ENCODE peak calls at places on chromosome 10, in seven cellular contexts. One of them, this sample, is unnamed.

GRCh38 chr10:118817328-118818068 is 62.7 kb upstream of the CACUL1 start:
- DNase-seq in IMR-90: no peak
- DNase-seq in right lobe of liver: no peak
- DNase-seq in uterus: no peak
- DNase-seq in prostate gland: no peak
- DNase-seq in ovary: no peak
- DNase-seq in gastrocnemius medialis: no peak
- DNase-seq in this sample: no peak

GRCh38 chr10:132626019-132626760 is 88.6 kb downstream of the INPP5A start:
- DNase-seq in IMR-90: no peak
- DNase-seq in right lobe of liver: peak; percentile 38
- DNase-seq in uterus: peak; percentile 20
- DNase-seq in prostate gland: no peak
- DNase-seq in ovary: peak; percentile 28
- DNase-seq in gastrocnemius medialis: no peak
- DNase-seq in this sample: no peak

GRCh38 chr10:112811741-112812551 is 138.1 kb upstream of the TCF7L2 start:
- DNase-seq in IMR-90: peak; percentile 94
- DNase-seq in right lobe of liver: no peak
- DNase-seq in uterus: no peak
- DNase-seq in prostate gland: peak; percentile 87
- DNase-seq in ovary: no peak
- DNase-seq in gastrocnemius medialis: no peak
- DNase-seq in this sample: no peak

GRCh38 chr10:77909755-77910375 is 16.7 kb downstream of the DLG5 start:
- DNase-seq in IMR-90: peak; percentile 84
- DNase-seq in right lobe of liver: peak; percentile 72
- DNase-seq in uterus: no peak
- DNase-seq in prostate gland: no peak
- DNase-seq in ovary: no peak
- DNase-seq in gastrocnemius medialis: no peak
- DNase-seq in this sample: peak; percentile 71

GRCh38 chr10:3179174-3179573 is 6.6 kb upstream of the PITRM1 start:
- DNase-seq in IMR-90: peak; percentile 6
- DNase-seq in right lobe of liver: no peak
- DNase-seq in uterus: no peak
- DNase-seq in prostate gland: no peak
- DNase-seq in ovary: no peak
- DNase-seq in gastrocnemius medialis: no peak
- DNase-seq in this sample: no peak

GRCh38 chr10:78047314-78047891 is 13.7 kb downstream of the RPS24 start:
- DNase-seq in IMR-90: peak; percentile 87
- DNase-seq in right lobe of liver: peak; percentile 81
- DNase-seq in uterus: peak; percentile 92
- DNase-seq in prostate gland: peak; percentile 85
- DNase-seq in ovary: peak; percentile 92
- DNase-seq in gastrocnemius medialis: peak; percentile 57
- DNase-seq in this sample: peak; percentile 84

GRCh38 chr10:86368987-86369386 is 2.4 kb upstream of the GRID1 start:
- DNase-seq in IMR-90: no peak
- DNase-seq in right lobe of liver: peak; percentile 27
- DNase-seq in uterus: no peak
- DNase-seq in prostate gland: no peak
- DNase-seq in ovary: no peak
- DNase-seq in gastrocnemius medialis: no peak
- DNase-seq in this sample: no peak

GRCh38 chr10:48655426-48656240 is 29.0 kb upstream of the WDFY4 start:
- DNase-seq in IMR-90: peak; percentile 42
- DNase-seq in right lobe of liver: peak; percentile 93
- DNase-seq in uterus: peak; percentile 33
- DNase-seq in prostate gland: peak; percentile 49
- DNase-seq in ovary: peak; percentile 71
- DNase-seq in gastrocnemius medialis: no peak
- DNase-seq in this sample: peak; percentile 88

GRCh38 chr10:14936584-14936983 is 17.3 kb downstream of the DCLRE1C start:
- DNase-seq in IMR-90: no peak
- DNase-seq in right lobe of liver: no peak
- DNase-seq in uterus: no peak
- DNase-seq in prostate gland: no peak
- DNase-seq in ovary: no peak
- DNase-seq in gastrocnemius medialis: no peak
- DNase-seq in this sample: no peak

GRCh38 chr10:489335-489734 is 200.1 kb downstream of the DIP2C start:
- DNase-seq in IMR-90: no peak
- DNase-seq in right lobe of liver: no peak
- DNase-seq in uterus: peak; percentile 6
- DNase-seq in prostate gland: no peak
- DNase-seq in ovary: no peak
- DNase-seq in gastrocnemius medialis: peak; percentile 72
- DNase-seq in this sample: no peak

GRCh38 chr10:42638821-42639270 is 476 bp upstream of the ZNF33B start:
- DNase-seq in IMR-90: no peak
- DNase-seq in right lobe of liver: no peak
- DNase-seq in uterus: no peak
- DNase-seq in prostate gland: no peak
- DNase-seq in ovary: no peak
- DNase-seq in gastrocnemius medialis: no peak
- DNase-seq in this sample: no peak

GRCh38 chr10:77084431-77085144 is 553.0 kb downstream of the KCNMA1 start:
- DNase-seq in IMR-90: no peak
- DNase-seq in right lobe of liver: no peak
- DNase-seq in uterus: peak; percentile 71
- DNase-seq in prostate gland: no peak
- DNase-seq in ovary: peak; percentile 46
- DNase-seq in gastrocnemius medialis: no peak
- DNase-seq in this sample: no peak

GRCh38 chr10:113129117-113129516 is 179.1 kb downstream of the TCF7L2 start:
- DNase-seq in IMR-90: no peak
- DNase-seq in right lobe of liver: no peak
- DNase-seq in uterus: no peak
- DNase-seq in prostate gland: no peak
- DNase-seq in ovary: no peak
- DNase-seq in gastrocnemius medialis: no peak
- DNase-seq in this sample: no peak

DNA sequence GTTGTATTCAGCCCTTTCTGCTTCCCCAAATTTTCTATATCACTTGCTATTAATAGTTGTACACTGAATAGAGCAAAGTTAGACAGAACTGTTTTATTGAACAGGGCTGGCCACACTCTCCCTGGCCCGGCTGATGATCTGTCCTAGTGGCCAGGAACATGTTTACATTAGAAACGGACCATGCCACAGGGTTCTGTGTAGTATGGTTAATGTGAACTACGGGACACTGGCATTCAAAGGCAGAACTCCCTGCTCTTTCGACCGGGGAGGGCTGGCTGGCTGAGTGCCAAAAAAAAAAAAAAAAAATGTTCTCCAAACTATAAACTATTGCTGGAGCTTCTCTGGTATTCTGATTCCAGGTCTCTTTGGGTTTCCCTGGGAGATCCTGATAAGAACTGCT is 1262.6 kb upstream of the SORCS1 start:
- DNase-seq in IMR-90: no peak
- DNase-seq in right lobe of liver: no peak
- DNase-seq in uterus: no peak
- DNase-seq in prostate gland: no peak
- DNase-seq in ovary: no peak
- DNase-seq in gastrocnemius medialis: no peak
- DNase-seq in this sample: no peak
- TF ChIP-seq POLR2A in IMR-90: no peak
- TF ChIP-seq POLR2A in right lobe of liver: no peak
- TF ChIP-seq POLR2A in uterus: no peak
- TF ChIP-seq POLR2A in prostate gland: no peak
- TF ChIP-seq POLR2A in ovary: no peak
- TF ChIP-seq POLR2A in gastrocnemius medialis: no peak
- TF ChIP-seq POLR2A in this sample: no peak

DNA sequence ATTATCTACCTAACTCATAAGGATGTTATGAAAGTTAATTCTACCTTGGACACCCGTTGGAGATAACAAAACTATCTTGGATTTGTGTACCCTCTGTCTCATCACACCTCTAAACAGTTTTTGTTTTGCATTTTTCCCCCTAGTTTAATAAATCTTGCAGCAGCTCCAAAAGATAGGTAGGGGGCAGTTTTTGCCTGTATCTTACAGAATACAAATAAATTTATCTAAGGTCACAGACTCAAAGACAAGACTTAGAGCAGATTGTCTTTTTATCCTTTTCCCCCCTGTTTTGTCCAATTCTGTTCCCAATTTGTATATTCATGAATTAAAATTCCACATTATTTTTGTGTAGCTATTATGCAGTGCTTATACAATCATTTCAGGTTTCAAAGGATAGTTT is 5.0 kb upstream of the SORCS1 start:
- DNase-seq in IMR-90: no peak
- DNase-seq in right lobe of liver: no peak
- DNase-seq in uterus: no peak
- DNase-seq in prostate gland: no peak
- DNase-seq in ovary: no peak
- DNase-seq in gastrocnemius medialis: no peak
- DNase-seq in this sample: no peak
- TF ChIP-seq CTCF in IMR-90: no peak
- TF ChIP-seq CTCF in right lobe of liver: no peak
- TF ChIP-seq CTCF in uterus: no peak
- TF ChIP-seq CTCF in prostate gland: no peak
- TF ChIP-seq CTCF in ovary: no peak
- TF ChIP-seq CTCF in gastrocnemius medialis: no peak
- TF ChIP-seq CTCF in this sample: no peak

GRCh38 chr10:10527861-10528562 is 489.7 kb upstream of the CELF2 start:
- DNase-seq in IMR-90: no peak
- DNase-seq in right lobe of liver: no peak
- DNase-seq in uterus: no peak
- DNase-seq in prostate gland: no peak
- DNase-seq in ovary: no peak
- DNase-seq in gastrocnemius medialis: no peak
- DNase-seq in this sample: no peak

GRCh38 chr10:10528563-10528910 is 489.1 kb upstream of the CELF2 start:
- DNase-seq in IMR-90: peak; percentile 70
- DNase-seq in right lobe of liver: no peak
- DNase-seq in uterus: no peak
- DNase-seq in prostate gland: no peak
- DNase-seq in ovary: no peak
- DNase-seq in gastrocnemius medialis: no peak
- DNase-seq in this sample: no peak

GRCh38 chr10:10530313-10530712 is 487.4 kb upstream of the CELF2 start:
- DNase-seq in IMR-90: peak; percentile 21
- DNase-seq in right lobe of liver: no peak
- DNase-seq in uterus: no peak
- DNase-seq in prostate gland: no peak
- DNase-seq in ovary: no peak
- DNase-seq in gastrocnemius medialis: no peak
- DNase-seq in this sample: no peak

GRCh38 chr10:10532274-10532673 is 485.4 kb upstream of the CELF2 start:
- DNase-seq in IMR-90: no peak
- DNase-seq in right lobe of liver: no peak
- DNase-seq in uterus: no peak
- DNase-seq in prostate gland: no peak
- DNase-seq in ovary: no peak
- DNase-seq in gastrocnemius medialis: no peak
- DNase-seq in this sample: no peak

DNA sequence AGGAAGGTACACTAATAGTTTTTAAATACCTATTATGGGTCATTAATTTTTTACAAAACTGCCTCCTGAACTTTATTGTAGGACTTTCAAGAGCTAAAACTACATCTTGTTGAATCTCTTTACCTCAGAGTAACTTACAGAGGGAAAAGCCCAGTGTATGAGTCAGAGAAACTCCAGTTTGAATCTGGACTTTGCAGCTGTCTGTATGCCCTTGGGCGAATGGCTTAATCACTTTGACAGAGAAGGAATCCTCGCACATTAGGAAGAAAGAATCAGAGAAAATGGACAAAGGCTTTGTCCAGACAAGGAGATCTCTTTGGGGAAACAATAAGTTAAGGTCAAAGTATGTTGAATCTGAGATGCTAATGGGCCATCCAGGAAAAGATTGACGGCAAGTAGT is 484.3 kb upstream of the CELF2 start:
- DNase-seq in IMR-90: peak; percentile 49
- DNase-seq in right lobe of liver: no peak
- DNase-seq in uterus: no peak
- DNase-seq in prostate gland: no peak
- DNase-seq in ovary: no peak
- DNase-seq in gastrocnemius medialis: no peak
- DNase-seq in this sample: no peak
- H3K9me3 ChIP-seq in IMR-90: no peaks in the 10 kb centered on the region
- H3K9me3 ChIP-seq in right lobe of liver: no peaks in the 10 kb centered on the region
- H3K9me3 ChIP-seq in uterus: no peaks in the 10 kb centered on the region
- H3K9me3 ChIP-seq in prostate gland: no peaks in the 10 kb centered on the region
- H3K9me3 ChIP-seq in ovary: no peaks in the 10 kb centered on the region
- H3K9me3 ChIP-seq in gastrocnemius medialis: no peaks in the 10 kb centered on the region
- H3K9me3 ChIP-seq in this sample: no peaks in the 10 kb centered on the region

GRCh38 chr10:103394180-103394579 is 2.1 kb downstream of the ATP5MK start:
- DNase-seq in IMR-90: no peak
- DNase-seq in right lobe of liver: no peak
- DNase-seq in uterus: no peak
- DNase-seq in prostate gland: no peak
- DNase-seq in ovary: no peak
- DNase-seq in gastrocnemius medialis: no peak
- DNase-seq in this sample: no peak

GRCh38 chr10:103396789-103397087 is 312 bp downstream of the PDCD11 start:
- DNase-seq in IMR-90: no peak
- DNase-seq in right lobe of liver: no peak
- DNase-seq in uterus: no peak
- DNase-seq in prostate gland: no peak
- DNase-seq in ovary: no peak
- DNase-seq in gastrocnemius medialis: no peak
- DNase-seq in this sample: no peak

GRCh38 chr10:103395754-103396066 is 565 bp downstream of the ATP5MK start:
- DNase-seq in IMR-90: peak; percentile 7
- DNase-seq in right lobe of liver: no peak
- DNase-seq in uterus: no peak
- DNase-seq in prostate gland: no peak
- DNase-seq in ovary: no peak
- DNase-seq in gastrocnemius medialis: no peak
- DNase-seq in this sample: no peak

GRCh38 chr10:103397191-103397825 is 882 bp downstream of the PDCD11 start:
- DNase-seq in IMR-90: no peak
- DNase-seq in right lobe of liver: no peak
- DNase-seq in uterus: no peak
- DNase-seq in prostate gland: no peak
- DNase-seq in ovary: no peak
- DNase-seq in gastrocnemius medialis: no peak
- DNase-seq in this sample: no peak

DNA sequence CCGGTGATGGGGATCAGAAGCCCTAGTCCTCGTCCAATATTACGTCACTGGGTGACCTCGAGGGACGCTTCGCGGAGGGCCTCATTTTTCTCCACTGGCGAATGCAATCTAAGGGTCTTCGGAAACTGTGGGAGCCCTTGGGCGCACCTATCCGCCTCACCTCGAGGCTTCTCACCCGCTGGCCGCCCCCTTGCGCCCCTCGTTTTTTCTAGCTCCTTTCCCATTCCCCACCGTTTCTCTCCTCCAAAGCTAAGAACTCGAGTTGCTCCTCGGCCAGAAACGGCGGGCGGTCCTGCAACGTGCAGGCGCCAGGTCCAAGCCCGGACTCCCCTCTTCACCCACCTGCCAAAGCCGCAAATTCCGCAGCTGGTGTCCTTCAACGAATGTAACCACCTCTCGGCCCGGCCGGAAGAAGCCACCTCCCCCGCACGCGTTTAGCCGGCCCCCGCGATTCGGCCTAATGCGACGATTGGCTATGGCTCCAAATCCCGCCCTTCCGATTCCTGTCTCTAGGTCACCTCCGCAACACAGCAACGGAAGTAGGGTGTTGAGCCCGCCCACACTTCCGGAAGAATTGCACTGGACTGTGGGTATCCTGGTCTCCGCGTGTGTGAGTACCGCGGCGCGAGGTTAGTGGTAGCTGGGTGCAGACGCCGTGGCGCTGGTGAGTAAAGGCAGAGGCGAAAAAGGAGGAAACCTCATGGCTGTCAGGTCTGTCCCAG is at the start of the genes ATP5MK and PDCD11:
- DNase-seq in IMR-90: peak; percentile 98
- DNase-seq in right lobe of liver: peak; percentile 98
- DNase-seq in uterus: peak; percentile 97
- DNase-seq in prostate gland: peak; percentile 98
- DNase-seq in ovary: peak; percentile 96
- DNase-seq in gastrocnemius medialis: peak; percentile 96
- DNase-seq in this sample: peak; percentile 97
- TF ChIP-seq POLR2A in IMR-90: peak; percentile 90
- TF ChIP-seq POLR2A in right lobe of liver: peak; percentile 86
- TF ChIP-seq POLR2A in uterus: peak; percentile 61
- TF ChIP-seq POLR2A in prostate gland: peak; percentile 38
- TF ChIP-seq POLR2A in ovary: peak; percentile 61
- TF ChIP-seq POLR2A in gastrocnemius medialis: peak; percentile 78
- TF ChIP-seq POLR2A in this sample: peak; percentile 75

This sample was measured in Peyer's patch.